ENCODE peak calls at places on chromosomes 16 and 17, in seven cellular contexts. L, Y, W, N, M, F and O are unnamed samples.

GRCh38 chr16:51453296-51453695 is 302.2 kb upstream of the SALL1 start:
- DNase-seq in L (no peak), Y (no peak), W (no peak), N (no peak), M (no peak), F (no peak), O (no peak)

GRCh38 chr17:27475070-27475673 is 18.9 kb downstream of the KSR1 start:
- DNase-seq in L (no peak), Y (no peak), W (no peak), N (no peak), M (no peak), F (no peak), O (no peak)

GRCh38 chr16:56565023-56565477 is at the start of gene MT4:
- DNase-seq in L (no peak), Y (no peak), W (no peak), N (no peak), M (no peak), F (no peak), O (no peak)

GRCh38 chr16:22938647-22939046 is 124.7 kb downstream of the HS3ST2 start:
- DNase-seq in L (no peak), Y (no peak), W (no peak), N (no peak), M (no peak), F (no peak), O (no peak)

GRCh38 chr17:34820922-34821321 is 140.3 kb downstream of the CCT6B start:
- DNase-seq in L (no peak), Y (no peak), W (peak), N (no peak), M (no peak), F (no peak), O (peak)

GRCh38 chr17:77435272-77436057 is 294.7 kb downstream of the SEC14L1 start:
- DNase-seq in L (no peak), Y (no peak), W (no peak), N (no peak), M (no peak), F (no peak), O (no peak)

GRCh38 chr17:17835415-17836249 is 1.2 kb downstream of the SREBF1 start:
- DNase-seq in L (no peak), Y (no peak), W (no peak), N (no peak), M (no peak), F (no peak), O (no peak)

GRCh38 chr16:887846-888245 is 82.9 kb downstream of the LMF1 start:
- DNase-seq in L (no peak), Y (no peak), W (no peak), N (peak), M (no peak), F (no peak), O (no peak)

GRCh38 chr17:30429155-30429554 is 48.1 kb upstream of the GOSR1 start:
- DNase-seq in L (no peak), Y (no peak), W (no peak), N (no peak), M (no peak), F (no peak), O (no peak)

GRCh38 chr16:243348-243747 is 8.7 kb downstream of the FAM234A start:
- DNase-seq in L (no peak), Y (no peak), W (no peak), N (no peak), M (no peak), F (no peak), O (no peak)

GRCh38 chr17:41823141-41823524 is 10.3 kb downstream of the FKBP10 start:
- DNase-seq in L (no peak), Y (no peak), W (no peak), N (no peak), M (no peak), F (no peak), O (no peak)

GRCh38 chr17:58136669-58137279 is 11.4 kb upstream of the OR4D1 start:
- DNase-seq in L (no peak), Y (no peak), W (peak), N (no peak), M (no peak), F (no peak), O (no peak)

GRCh38 chr17:21445091-21445650 is 69.0 kb downstream of the KCNJ12 start:
- DNase-seq in L (no peak), Y (no peak), W (no peak), N (no peak), M (no peak), F (no peak), O (no peak)

GRCh38 chr16:89841275-89841674 is 13.0 kb downstream of the SPIRE2 start:
- DNase-seq in L (no peak), Y (no peak), W (peak), N (no peak), M (no peak), F (peak), O (no peak)

GRCh38 chr17:73179878-73180277 is 13.0 kb upstream of the COG1 start:
- DNase-seq in L (no peak), Y (no peak), W (no peak), N (no peak), M (no peak), F (no peak), O (no peak)

GRCh38 chr17:73186283-73186682 is 6.6 kb upstream of the COG1 start:
- DNase-seq in L (no peak), Y (no peak), W (no peak), N (no peak), M (no peak), F (no peak), O (no peak)

GRCh38 chr17:73184133-73184993 is 8.5 kb upstream of the COG1 start:
- DNase-seq in L (no peak), Y (no peak), W (no peak), N (no peak), M (no peak), F (no peak), O (no peak)

GRCh38 chr17:73179387-73179786 is 13.5 kb upstream of the COG1 start:
- DNase-seq in L (no peak), Y (no peak), W (no peak), N (no peak), M (no peak), F (no peak), O (no peak)

DNA sequence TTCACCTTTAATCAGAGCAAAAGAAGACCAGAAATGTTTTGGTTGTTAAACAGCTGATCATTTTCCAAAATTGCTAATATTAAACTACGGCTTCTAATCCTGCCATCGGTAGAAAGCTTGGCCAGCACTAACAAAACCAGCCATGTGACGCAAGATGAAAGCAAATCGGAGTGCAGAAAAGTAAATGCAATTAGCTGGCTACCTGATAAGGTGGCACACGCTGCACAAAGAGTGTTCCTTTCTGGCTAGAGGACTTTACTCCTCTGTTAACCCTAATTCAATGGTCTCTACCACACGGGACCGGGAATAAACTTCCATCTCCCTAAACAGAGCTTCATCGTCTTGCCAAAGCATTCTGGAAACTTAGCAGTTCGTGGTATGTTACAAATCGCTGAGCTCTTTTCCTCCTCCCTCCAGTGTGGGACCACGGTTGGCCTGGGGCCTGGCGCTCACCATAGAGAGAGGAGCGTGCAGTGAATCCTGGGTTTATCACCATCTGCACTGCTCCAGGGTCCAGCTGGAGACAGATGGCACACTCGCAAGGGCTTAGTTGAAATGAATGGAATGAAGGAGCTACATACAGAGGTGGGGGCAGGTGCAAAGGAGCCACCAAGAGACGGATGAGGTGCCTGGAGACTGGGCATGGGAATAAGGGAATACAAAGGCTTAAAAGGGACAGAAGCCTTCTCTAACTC is 10.1 kb upstream of the COG1 start:
- DNase-seq in L (no peak), Y (no peak), W (peak), N (no peak), M (no peak), F (no peak), O (no peak)
- TF ChIP-seq POLR2AphosphoS5 in L (no peak), Y (no peak), W (no peak), N (no peak), M (no peak), F (no peak), O (no peak)

GRCh38 chr16:4612977-4613635 is 1.6 kb downstream of the UBALD1 start:
- DNase-seq in L (no peak), Y (no peak), W (peak), N (no peak), M (no peak), F (no peak), O (no peak)
- TF ChIP-seq POLR2AphosphoS5 in L (no peak), Y (no peak), W (no peak), N (no peak), M (no peak), F (no peak), O (no peak)

GRCh38 chr17:50280068-50280467 is 5.8 kb downstream of the TMEM92 start:
- DNase-seq in L (peak), Y (no peak), W (no peak), N (no peak), M (peak), F (peak), O (no peak)

GRCh38 chr17:50279181-50279526 is 4.9 kb downstream of the TMEM92 start:
- DNase-seq in L (peak), Y (no peak), W (no peak), N (no peak), M (no peak), F (no peak), O (no peak)

GRCh38 chr17:50281739-50282401 is 7.6 kb downstream of the TMEM92 start:
- DNase-seq in L (no peak), Y (no peak), W (no peak), N (no peak), M (no peak), F (no peak), O (no peak)

GRCh38 chr17:50279639-50280038 is 5.4 kb downstream of the TMEM92 start:
- DNase-seq in L (peak), Y (no peak), W (no peak), N (no peak), M (no peak), F (no peak), O (no peak)

DNA sequence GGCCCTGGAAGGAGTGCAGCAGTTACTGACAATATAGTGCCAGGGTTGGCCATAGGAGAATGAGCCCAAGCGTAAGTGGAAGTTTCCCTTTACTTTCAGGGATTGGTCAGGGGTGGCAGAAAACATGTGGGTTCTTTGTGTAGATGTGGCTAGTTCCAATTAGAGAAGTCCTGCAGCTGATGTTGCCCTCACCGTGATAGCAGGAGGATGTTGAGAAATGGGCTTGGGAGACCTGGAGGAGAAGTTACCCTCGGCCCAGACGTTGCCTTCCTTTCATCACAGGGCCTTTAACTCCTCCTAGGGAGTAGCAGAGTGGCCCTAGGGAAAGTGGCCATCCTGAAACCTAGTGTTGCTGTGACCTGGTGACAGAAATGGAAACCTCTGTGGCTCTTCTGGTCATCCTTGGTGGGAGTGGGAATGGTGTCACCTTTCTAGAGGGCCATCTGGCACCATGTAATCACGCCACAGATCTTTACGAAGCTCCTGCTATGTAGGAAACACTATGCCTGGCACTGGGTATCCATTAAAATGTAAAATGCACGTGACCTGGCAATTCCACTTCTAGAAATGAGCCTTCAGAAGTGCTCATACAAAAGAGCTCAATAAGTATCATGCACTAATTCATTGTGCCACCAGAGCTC is 6.7 kb downstream of the TMEM92 start:
- DNase-seq in L (peak), Y (no peak), W (peak), N (no peak), M (no peak), F (no peak), O (no peak)
- TF ChIP-seq POLR2AphosphoS5 in L (no peak), Y (no peak), W (no peak), N (no peak), M (no peak), F (no peak), O (no peak)

DNA sequence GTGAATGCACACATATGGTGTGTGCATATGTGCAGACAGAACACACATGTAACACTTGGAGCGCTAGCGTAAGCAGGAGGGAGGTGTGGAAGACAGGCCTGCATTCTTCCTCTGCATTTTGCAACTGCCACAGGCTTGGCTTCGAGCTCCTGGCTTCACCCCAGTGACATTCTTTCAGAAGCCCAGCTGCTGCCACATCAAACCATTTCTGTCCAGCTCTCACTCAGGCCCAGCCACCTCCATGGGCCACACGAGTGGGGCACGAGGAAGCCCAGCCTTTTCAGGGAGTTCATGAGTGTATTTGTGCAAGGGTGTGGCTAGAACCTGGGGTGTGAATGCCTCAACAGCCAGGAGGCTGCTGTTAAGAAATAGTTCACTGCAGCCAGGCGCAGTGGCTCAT is 18.8 kb downstream of the LGALS3BP start:
- DNase-seq in L (no peak), Y (no peak), W (no peak), N (no peak), M (no peak), F (peak), O (peak)
- TF ChIP-seq POLR2AphosphoS5 in L (no peak), Y (no peak), W (no peak), N (no peak), M (no peak), F (no peak), O (no peak)

GRCh38 chr17:4617090-4617489 is 24.4 kb downstream of the ALOX15 start:
- DNase-seq in L (no peak), Y (no peak), W (no peak), N (no peak), M (no peak), F (no peak), O (no peak)
- TF ChIP-seq POLR2AphosphoS5 in L (no peak), Y (no peak), W (no peak), N (no peak), M (no peak), F (no peak), O (no peak)

GRCh38 chr17:61400786-61401279 is 1.2 kb downstream of the TBX2 start:
- DNase-seq in L (no peak), Y (no peak), W (peak), N (peak), M (no peak), F (no peak), O (no peak)

GRCh38 chr17:61401280-61402072 is 1.8 kb downstream of the TBX2 start:
- DNase-seq in L (no peak), Y (no peak), W (peak), N (no peak), M (no peak), F (no peak), O (no peak)

GRCh38 chr17:61400058-61400785 is 579 bp downstream of the TBX2 start:
- DNase-seq in L (no peak), Y (no peak), W (peak), N (peak), M (no peak), F (no peak), O (no peak)

GRCh38 chr17:61398721-61399130 is 917 bp upstream of the TBX2 start:
- DNase-seq in L (no peak), Y (no peak), W (no peak), N (no peak), M (no peak), F (no peak), O (no peak)

DNA sequence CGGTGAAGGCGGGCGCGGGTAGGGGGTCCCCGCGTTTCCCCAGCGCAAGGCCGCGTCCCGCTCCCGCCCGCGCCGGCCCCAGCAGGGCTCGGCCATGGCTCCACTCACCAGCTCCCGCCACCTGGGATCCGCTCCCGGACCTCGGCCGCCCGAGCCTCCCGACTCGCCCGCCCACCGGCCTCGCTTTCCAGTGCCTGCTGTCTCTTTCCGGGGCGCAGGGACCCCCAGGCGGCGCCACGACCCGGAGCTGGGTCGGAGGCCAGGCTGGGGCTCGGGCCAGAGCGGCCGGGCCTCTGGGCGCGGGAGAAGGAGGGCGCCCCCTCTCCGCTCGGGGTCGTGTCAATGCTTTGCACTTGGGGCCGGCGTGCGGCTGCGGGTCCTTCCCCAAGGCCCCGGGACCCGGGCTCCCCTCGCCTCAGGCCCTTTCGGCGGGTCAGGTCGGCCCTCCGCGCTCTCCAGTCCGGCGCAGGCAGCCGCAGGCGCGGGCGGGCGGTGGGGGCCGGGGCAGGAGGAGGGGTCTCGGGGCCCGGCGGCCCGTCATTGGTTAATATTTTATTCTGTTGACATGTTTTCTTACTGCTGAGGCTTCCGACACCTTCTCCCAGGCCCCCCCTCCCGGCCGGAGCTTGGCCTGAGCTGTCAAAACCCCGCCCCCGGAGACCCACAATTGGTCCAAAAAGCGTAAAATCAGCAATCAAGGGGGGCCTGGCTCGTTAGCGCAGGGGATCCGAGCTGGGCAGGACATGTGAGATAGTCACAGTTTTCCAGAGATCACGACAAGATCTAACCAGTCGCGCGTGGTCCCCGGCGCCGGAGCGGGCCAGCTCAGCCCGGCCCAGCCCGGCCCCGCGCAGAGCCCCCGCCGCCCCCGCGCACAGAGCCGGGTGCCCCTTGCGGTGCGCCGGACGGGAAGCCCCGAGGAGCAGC is at the start of gene TBX2:
- DNase-seq in L (no peak), Y (no peak), W (peak), N (peak), M (no peak), F (peak), O (peak)
- TF ChIP-seq POLR2AphosphoS5 in L (no peak), Y (peak), W (peak), N (peak), M (no peak), F (no peak), O (peak)

GRCh38 chr16:2871926-2872325 is 11.1 kb upstream of the FLYWCH2 start:
- DNase-seq in L (no peak), Y (no peak), W (no peak), N (no peak), M (no peak), F (no peak), O (no peak)

GRCh38 chr16:2869502-2870064 is 11.6 kb upstream of the PRSS22 start:
- DNase-seq in L (no peak), Y (no peak), W (no peak), N (no peak), M (no peak), F (no peak), O (no peak)

GRCh38 chr16:2874032-2874431 is 9.0 kb upstream of the FLYWCH2 start:
- DNase-seq in L (no peak), Y (no peak), W (no peak), N (no peak), M (no peak), F (no peak), O (no peak)

GRCh38 chr16:2879854-2880508 is 3.0 kb upstream of the FLYWCH2 start:
- DNase-seq in L (no peak), Y (no peak), W (no peak), N (no peak), M (no peak), F (no peak), O (no peak)

GRCh38 chr16:2874584-2875362 is 8.2 kb upstream of the FLYWCH2 start:
- DNase-seq in L (peak), Y (peak), W (peak), N (peak), M (peak), F (peak), O (peak)
- TF ChIP-seq POLR2AphosphoS5 in L (no peak), Y (peak), W (no peak), N (no peak), M (no peak), F (no peak), O (peak)

GRCh38 chr17:44317545-44317944 is 7.1 kb downstream of the SLC25A39 start:
- DNase-seq in L (no peak), Y (no peak), W (no peak), N (no peak), M (no peak), F (no peak), O (no peak)

GRCh38 chr17:44314869-44315661 is 6.7 kb downstream of the RUNDC3A start:
- DNase-seq in L (peak), Y (no peak), W (peak), N (no peak), M (peak), F (peak), O (no peak)

GRCh38 chr17:44314031-44314430 is 5.6 kb downstream of the RUNDC3A start:
- DNase-seq in L (no peak), Y (no peak), W (peak), N (no peak), M (no peak), F (no peak), O (no peak)

GRCh38 chr17:44314524-44314868 is 6.1 kb downstream of the RUNDC3A start:
- DNase-seq in L (no peak), Y (no peak), W (peak), N (no peak), M (no peak), F (no peak), O (no peak)

GRCh38 chr17:44315760-44316731 is 7.6 kb downstream of the RUNDC3A start:
- DNase-seq in L (no peak), Y (no peak), W (peak), N (no peak), M (no peak), F (no peak), O (no peak)
- TF ChIP-seq POLR2AphosphoS5 in L (no peak), Y (no peak), W (no peak), N (no peak), M (no peak), F (no peak), O (no peak)

GRCh38 chr17:65576939-65577338 is 15.5 kb upstream of the AXIN2 start:
- DNase-seq in L (no peak), Y (no peak), W (no peak), N (no peak), M (no peak), F (peak), O (no peak)
- TF ChIP-seq POLR2AphosphoS5 in L (no peak), Y (no peak), W (no peak), N (no peak), M (no peak), F (no peak), O (no peak)